ENCODE peak calls at places on chromosomes 13 and 19, in seven cellular contexts. C is CD8-positive, alpha-beta T cell; D is aorta; V is cardiac muscle cell; G is H7; L is left ventricle myocardium inferior; M is tibial artery. Z is an unnamed sample.

GRCh38 chr13:44331912-44332840 is 41.4 kb upstream of the SERP2 start:
- DNase-seq in M (peak; percentile 77), C (no peak), L (peak; percentile 69), V (peak; percentile 81), G (peak; percentile 26), D (peak; percentile 88), Z (no peak)

GRCh38 chr13:76852991-76853390 is 33.2 kb downstream of the KCTD12 start:
- DNase-seq in L (no peak), V (peak; percentile 63), G (no peak), D (no peak), C (no peak), M (no peak), Z (no peak)

GRCh38 chr19:18322318-18322758 is 538 bp downstream of the LSM4 start:
- DNase-seq in G (peak; percentile 84), V (peak; percentile 63), D (no peak), L (peak; percentile 46), M (peak; percentile 60), C (no peak), Z (no peak)

GRCh38 chr19:35525873-35526272 is 2.2 kb downstream of the SBSN start:
- DNase-seq in V (no peak), M (no peak), G (no peak), L (no peak), C (no peak), D (no peak), Z (no peak)

GRCh38 chr13:98129059-98129741 is 13.7 kb upstream of the FARP1 start:
- DNase-seq in C (no peak), M (no peak), L (no peak), V (no peak), G (no peak), D (no peak), Z (no peak)

GRCh38 chr13:113151745-113152707 is 6.4 kb upstream of the PROZ start:
- DNase-seq in D (no peak), V (no peak), G (peak; percentile 69), L (no peak), M (no peak), C (no peak), Z (no peak)

GRCh38 chr19:21117041-21117907 is 24.6 kb upstream of the ZNF431 start:
- DNase-seq in V (no peak), L (no peak), G (no peak), M (no peak), D (no peak), C (no peak), Z (no peak)

GRCh38 chr13:38255600-38255999 is 94.1 kb upstream of the UFM1 start:
- DNase-seq in V (no peak), C (no peak), D (no peak), G (no peak), M (no peak), L (no peak), Z (no peak)

GRCh38 chr13:97621631-97622030 is 187.7 kb downstream of the RAP2A start:
- DNase-seq in G (peak; percentile 54), V (no peak), L (no peak), D (no peak), M (no peak), C (no peak), Z (no peak)

GRCh38 chr13:79631260-79631659 is 150.3 kb downstream of the NDFIP2 start:
- DNase-seq in L (no peak), D (no peak), V (no peak), G (no peak), C (no peak), M (no peak), Z (no peak)

GRCh38 chr13:110910013-110910890 is 4.6 kb downstream of the ANKRD10 start:
- DNase-seq in C (no peak), D (no peak), V (no peak), G (no peak), M (no peak), L (no peak), Z (no peak)

GRCh38 chr13:106513608-106514007 is 21.9 kb downstream of the EFNB2 start:
- DNase-seq in M (no peak), G (no peak), V (no peak), L (no peak), D (no peak), C (no peak), Z (no peak)

GRCh38 chr19:35347930-35348298 is 212 bp downstream of the FFAR1 start:
- DNase-seq in L (no peak), G (no peak), V (no peak), C (no peak), D (peak; percentile 10), M (no peak), Z (no peak)

GRCh38 chr19:40822161-40822560 is 23.2 kb downstream of the EGLN2 start:
- DNase-seq in G (no peak), C (no peak), L (no peak), D (no peak), M (no peak), V (no peak), Z (no peak)

GRCh38 chr19:35519291-35519690 is 5.8 kb upstream of the DMKN start:
- DNase-seq in D (no peak), G (no peak), M (no peak), C (no peak), V (no peak), L (no peak), Z (no peak)

GRCh38 chr19:58543826-58544590 is at the start of gene TRIM28:
- DNase-seq in L (peak; percentile 98), D (peak; percentile 99), C (peak; percentile 100), M (peak; percentile 98), G (peak; percentile 100), V (peak; percentile 98), Z (peak; percentile 100)

GRCh38 chr13:99564389-99564788 is 63.1 kb downstream of the TM9SF2 start:
- DNase-seq in D (no peak), C (no peak), V (no peak), M (no peak), G (no peak), L (no peak), Z (no peak)

GRCh38 chr13:51380269-51380668 is 40.8 kb downstream of the SERPINE3 start:
- DNase-seq in D (no peak), L (no peak), G (no peak), C (no peak), M (no peak), V (no peak), Z (no peak)

DNA sequence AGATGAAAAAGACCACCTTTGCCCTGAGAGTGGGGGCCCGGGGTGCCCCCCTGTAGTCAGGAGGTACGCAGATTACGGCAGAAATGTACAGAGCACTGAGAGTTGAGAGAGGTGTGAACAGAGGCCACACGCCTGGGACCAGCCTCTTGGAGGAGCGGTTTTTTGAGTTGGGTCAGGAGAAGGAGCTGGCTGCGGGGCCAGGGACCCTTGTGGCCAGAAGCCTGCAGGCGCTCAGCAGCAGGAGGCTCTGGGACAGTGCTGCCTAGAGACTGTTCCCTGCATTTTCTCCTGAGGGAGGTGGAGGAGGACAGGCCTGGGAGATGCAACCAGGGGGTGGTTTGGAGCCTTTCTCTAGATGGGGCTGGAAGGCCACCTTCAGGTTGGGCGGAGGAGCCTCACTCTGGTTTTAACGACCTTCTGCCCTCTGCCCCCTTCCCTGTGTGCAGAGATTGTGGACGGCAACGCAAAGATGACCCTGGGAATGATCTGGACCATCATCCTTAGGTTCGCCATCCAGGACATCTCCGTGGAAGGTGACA is 39.7 kb downstream of the CAPN12 start:
- DNase-seq in M (no peak), L (no peak), C (no peak), V (no peak), D (no peak), G (no peak), Z (no peak)
- H3K36me3 ChIP-seq in M (peaks cover 92% of the 10 kb centered on the region), L (peaks cover 90% of the 10 kb centered on the region), C (no peaks in the 10 kb centered on the region), V (peaks cover 52% of the 10 kb centered on the region), D (peaks cover 3% of the 10 kb centered on the region), G (peaks cover 83% of the 10 kb centered on the region), Z (peaks cover 86% of the 10 kb centered on the region)

GRCh38 chr19:12098040-12098439 is 33.5 kb downstream of the ZNF844 start:
- DNase-seq in G (no peak), V (no peak), M (no peak), L (no peak), D (no peak), C (no peak), Z (no peak)

GRCh38 chr19:12095111-12095790 is 30.7 kb downstream of the ZNF844 start:
- DNase-seq in V (no peak), L (no peak), C (no peak), D (no peak), M (no peak), G (no peak), Z (no peak)

GRCh38 chr19:12090807-12091206 is 26.3 kb downstream of the ZNF844 start:
- DNase-seq in V (peak; percentile 83), D (peak; percentile 84), M (peak; percentile 51), L (peak; percentile 57), G (peak; percentile 76), C (peak; percentile 55), Z (peak; percentile 3)

GRCh38 chr19:12093777-12094176 is 29.2 kb downstream of the ZNF844 start:
- DNase-seq in V (no peak), G (no peak), D (no peak), C (no peak), M (no peak), L (no peak), Z (no peak)

GRCh38 chr19:12092065-12092867 is 27.7 kb downstream of the ZNF844 start:
- DNase-seq in L (peak; percentile 88), M (peak; percentile 85), G (peak; percentile 96), C (peak; percentile 32), D (peak; percentile 96), V (peak; percentile 95), Z (peak; percentile 7)
- H3K4me3 ChIP-seq in L (peak overlapping the region; percentile 83), M (peak overlapping the region; percentile 58), G (peak overlapping the region; percentile 55), C (peak overlapping the region; percentile 55), D (peak overlapping the region; percentile 44), V (peak overlapping the region; percentile 88), Z (peak overlapping the region; percentile 50)

GRCh38 chr13:49936085-49936942 is at the start of gene SPRYD7:
- DNase-seq in G (peak; percentile 98), D (peak; percentile 100), M (peak; percentile 97), L (peak; percentile 98), C (peak; percentile 90), V (peak; percentile 98), Z (peak; percentile 85)

GRCh38 chr13:49935171-49936084 is 712 bp downstream of the SPRYD7 start:
- DNase-seq in M (peak; percentile 34), G (no peak), D (peak; percentile 82), V (no peak), L (peak; percentile 36), C (peak; percentile 35), Z (no peak)

GRCh38 chr13:49933511-49933910 is 2.6 kb downstream of the SPRYD7 start:
- DNase-seq in G (no peak), L (no peak), M (no peak), D (no peak), V (no peak), C (no peak), Z (no peak)

GRCh38 chr13:49932868-49933267 is 3.3 kb downstream of the SPRYD7 start:
- DNase-seq in L (no peak), D (no peak), G (no peak), V (no peak), M (no peak), C (no peak), Z (no peak)

DNA sequence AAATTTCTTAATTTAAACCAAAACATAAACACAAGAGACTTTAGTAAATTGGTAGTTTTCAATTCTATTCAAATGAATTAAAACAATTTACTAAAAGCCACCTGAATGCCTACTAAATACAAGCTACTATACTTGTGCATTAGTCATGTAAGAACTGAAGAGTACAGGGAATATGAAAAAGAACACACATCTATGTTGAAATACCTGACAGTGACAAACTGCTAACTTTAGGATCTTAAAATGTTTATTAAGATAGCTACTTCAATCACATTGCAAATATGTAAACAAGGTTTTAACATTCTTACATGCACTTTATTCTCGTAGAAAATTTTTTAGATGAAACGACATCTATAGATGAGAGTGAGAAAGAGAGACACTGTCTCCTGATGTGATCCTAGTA is 4.1 kb downstream of the SPRYD7 start:
- DNase-seq in G (no peak), C (no peak), D (no peak), V (no peak), M (no peak), L (no peak), Z (no peak)
- H3K36me3 ChIP-seq in G (no peaks in the 10 kb centered on the region), C (no peaks in the 10 kb centered on the region), D (no peaks in the 10 kb centered on the region), V (peaks cover 3% of the 10 kb centered on the region), M (peaks cover 14% of the 10 kb centered on the region), L (peaks cover 18% of the 10 kb centered on the region), Z (no peaks in the 10 kb centered on the region)

GRCh38 chr19:15507068-15508034 is 974 bp upstream of the CYP4F22 start:
- DNase-seq in V (no peak), C (no peak), M (no peak), L (no peak), D (no peak), G (no peak), Z (no peak)
- H3K4me3 ChIP-seq in V (no peak overlapping the region), C (no peak overlapping the region), M (no peak overlapping the region), L (no peak overlapping the region), D (no peak overlapping the region), G (no peak overlapping the region), Z (no peak overlapping the region)

Z was measured in effector memory CD4-positive, alpha-beta T cell.